ENCODE peak calls at places on chromosomes 16 and 17, in eight cellular contexts. One of them, this sample, is unnamed.

GRCh38 chr17:50642722-50643656 is 8.3 kb downstream of the ABCC3 start:
- ATAC-seq in left colon: no peak
- ATAC-seq in psoas muscle: no peak
- ATAC-seq in Right ventricle myocardium inferior: no peak
- ATAC-seq in gastroesophageal sphincter: no peak
- ATAC-seq in activated naive CD8-positive, alpha-beta T cell treated with anti-CD3 and anti-CD28 coated beads, Interleukin-2, amount 50 U/mL, for 24 hours: no peak
- ATAC-seq in left cardiac atrium: no peak
- ATAC-seq in stimulated activated memory B cell treated with anti-CD40 and anti-IgM and Interleukin-4, amounts not matched to agents 10 μg/mL and 1 μg/mL and 100 μg/mL, for 72 hours: no peak
- ATAC-seq in this sample: no peak

GRCh38 chr16:68049448-68049847 is 26.4 kb downstream of the DUS2 start:
- ATAC-seq in left colon: no peak
- ATAC-seq in psoas muscle: no peak
- ATAC-seq in Right ventricle myocardium inferior: no peak
- ATAC-seq in gastroesophageal sphincter: no peak
- ATAC-seq in activated naive CD8-positive, alpha-beta T cell treated with anti-CD3 and anti-CD28 coated beads, Interleukin-2, amount 50 U/mL, for 24 hours: no peak
- ATAC-seq in left cardiac atrium: no peak
- ATAC-seq in stimulated activated memory B cell treated with anti-CD40 and anti-IgM and Interleukin-4, amounts not matched to agents 10 μg/mL and 1 μg/mL and 100 μg/mL, for 72 hours: peak
- ATAC-seq in this sample: no peak

GRCh38 chr16:65895906-65896305 is 470.6 kb upstream of the CDH5 start:
- ATAC-seq in left colon: no peak
- ATAC-seq in psoas muscle: no peak
- ATAC-seq in Right ventricle myocardium inferior: no peak
- ATAC-seq in gastroesophageal sphincter: no peak
- ATAC-seq in activated naive CD8-positive, alpha-beta T cell treated with anti-CD3 and anti-CD28 coated beads, Interleukin-2, amount 50 U/mL, for 24 hours: no peak
- ATAC-seq in left cardiac atrium: no peak
- ATAC-seq in stimulated activated memory B cell treated with anti-CD40 and anti-IgM and Interleukin-4, amounts not matched to agents 10 μg/mL and 1 μg/mL and 100 μg/mL, for 72 hours: no peak
- ATAC-seq in this sample: no peak

GRCh38 chr16:77183137-77183536 is 7.9 kb upstream of the MON1B start:
- ATAC-seq in left colon: no peak
- ATAC-seq in psoas muscle: no peak
- ATAC-seq in Right ventricle myocardium inferior: no peak
- ATAC-seq in gastroesophageal sphincter: no peak
- ATAC-seq in activated naive CD8-positive, alpha-beta T cell treated with anti-CD3 and anti-CD28 coated beads, Interleukin-2, amount 50 U/mL, for 24 hours: no peak
- ATAC-seq in left cardiac atrium: no peak
- ATAC-seq in stimulated activated memory B cell treated with anti-CD40 and anti-IgM and Interleukin-4, amounts not matched to agents 10 μg/mL and 1 μg/mL and 100 μg/mL, for 72 hours: no peak
- ATAC-seq in this sample: no peak

GRCh38 chr17:27384261-27384701 is 72.0 kb upstream of the KSR1 start:
- ATAC-seq in left colon: no peak
- ATAC-seq in psoas muscle: peak
- ATAC-seq in Right ventricle myocardium inferior: peak
- ATAC-seq in gastroesophageal sphincter: peak
- ATAC-seq in activated naive CD8-positive, alpha-beta T cell treated with anti-CD3 and anti-CD28 coated beads, Interleukin-2, amount 50 U/mL, for 24 hours: no peak
- ATAC-seq in left cardiac atrium: peak
- ATAC-seq in stimulated activated memory B cell treated with anti-CD40 and anti-IgM and Interleukin-4, amounts not matched to agents 10 μg/mL and 1 μg/mL and 100 μg/mL, for 72 hours: no peak
- ATAC-seq in this sample: peak

GRCh38 chr16:89822188-89823086 is 5.8 kb upstream of the SPIRE2 start:
- ATAC-seq in left colon: peak
- ATAC-seq in psoas muscle: no peak
- ATAC-seq in Right ventricle myocardium inferior: no peak
- ATAC-seq in gastroesophageal sphincter: no peak
- ATAC-seq in activated naive CD8-positive, alpha-beta T cell treated with anti-CD3 and anti-CD28 coated beads, Interleukin-2, amount 50 U/mL, for 24 hours: no peak
- ATAC-seq in left cardiac atrium: no peak
- ATAC-seq in stimulated activated memory B cell treated with anti-CD40 and anti-IgM and Interleukin-4, amounts not matched to agents 10 μg/mL and 1 μg/mL and 100 μg/mL, for 72 hours: no peak
- ATAC-seq in this sample: no peak

GRCh38 chr16:66275795-66276428 is 90.6 kb upstream of the CDH5 start:
- ATAC-seq in left colon: peak
- ATAC-seq in psoas muscle: no peak
- ATAC-seq in Right ventricle myocardium inferior: no peak
- ATAC-seq in gastroesophageal sphincter: peak
- ATAC-seq in activated naive CD8-positive, alpha-beta T cell treated with anti-CD3 and anti-CD28 coated beads, Interleukin-2, amount 50 U/mL, for 24 hours: no peak
- ATAC-seq in left cardiac atrium: no peak
- ATAC-seq in stimulated activated memory B cell treated with anti-CD40 and anti-IgM and Interleukin-4, amounts not matched to agents 10 μg/mL and 1 μg/mL and 100 μg/mL, for 72 hours: no peak
- ATAC-seq in this sample: peak

GRCh38 chr16:57349212-57350031 is 9.2 kb upstream of the CCL22 start:
- ATAC-seq in left colon: no peak
- ATAC-seq in psoas muscle: no peak
- ATAC-seq in Right ventricle myocardium inferior: peak
- ATAC-seq in gastroesophageal sphincter: no peak
- ATAC-seq in activated naive CD8-positive, alpha-beta T cell treated with anti-CD3 and anti-CD28 coated beads, Interleukin-2, amount 50 U/mL, for 24 hours: peak
- ATAC-seq in left cardiac atrium: no peak
- ATAC-seq in stimulated activated memory B cell treated with anti-CD40 and anti-IgM and Interleukin-4, amounts not matched to agents 10 μg/mL and 1 μg/mL and 100 μg/mL, for 72 hours: peak
- ATAC-seq in this sample: no peak

GRCh38 chr17:49548506-49549310 is 27.0 kb upstream of the NXPH3 start:
- ATAC-seq in left colon: peak
- ATAC-seq in psoas muscle: peak
- ATAC-seq in Right ventricle myocardium inferior: peak
- ATAC-seq in gastroesophageal sphincter: peak
- ATAC-seq in activated naive CD8-positive, alpha-beta T cell treated with anti-CD3 and anti-CD28 coated beads, Interleukin-2, amount 50 U/mL, for 24 hours: no peak
- ATAC-seq in left cardiac atrium: peak
- ATAC-seq in stimulated activated memory B cell treated with anti-CD40 and anti-IgM and Interleukin-4, amounts not matched to agents 10 μg/mL and 1 μg/mL and 100 μg/mL, for 72 hours: no peak
- ATAC-seq in this sample: peak

GRCh38 chr16:526181-527014 is 1.1 kb upstream of the CAPN15 start:
- ATAC-seq in left colon: peak
- ATAC-seq in psoas muscle: peak
- ATAC-seq in Right ventricle myocardium inferior: peak
- ATAC-seq in gastroesophageal sphincter: peak
- ATAC-seq in activated naive CD8-positive, alpha-beta T cell treated with anti-CD3 and anti-CD28 coated beads, Interleukin-2, amount 50 U/mL, for 24 hours: no peak
- ATAC-seq in left cardiac atrium: peak
- ATAC-seq in stimulated activated memory B cell treated with anti-CD40 and anti-IgM and Interleukin-4, amounts not matched to agents 10 μg/mL and 1 μg/mL and 100 μg/mL, for 72 hours: no peak
- ATAC-seq in this sample: peak

GRCh38 chr17:50583636-50584035 is 23.1 kb downstream of the CACNA1G start:
- ATAC-seq in left colon: no peak
- ATAC-seq in psoas muscle: no peak
- ATAC-seq in Right ventricle myocardium inferior: peak
- ATAC-seq in gastroesophageal sphincter: no peak
- ATAC-seq in activated naive CD8-positive, alpha-beta T cell treated with anti-CD3 and anti-CD28 coated beads, Interleukin-2, amount 50 U/mL, for 24 hours: no peak
- ATAC-seq in left cardiac atrium: peak
- ATAC-seq in stimulated activated memory B cell treated with anti-CD40 and anti-IgM and Interleukin-4, amounts not matched to agents 10 μg/mL and 1 μg/mL and 100 μg/mL, for 72 hours: no peak
- ATAC-seq in this sample: no peak

GRCh38 chr17:10156579-10157488 is 41.6 kb downstream of the GAS7 start:
- ATAC-seq in left colon: peak
- ATAC-seq in psoas muscle: peak
- ATAC-seq in Right ventricle myocardium inferior: peak
- ATAC-seq in gastroesophageal sphincter: peak
- ATAC-seq in activated naive CD8-positive, alpha-beta T cell treated with anti-CD3 and anti-CD28 coated beads, Interleukin-2, amount 50 U/mL, for 24 hours: peak
- ATAC-seq in left cardiac atrium: peak
- ATAC-seq in stimulated activated memory B cell treated with anti-CD40 and anti-IgM and Interleukin-4, amounts not matched to agents 10 μg/mL and 1 μg/mL and 100 μg/mL, for 72 hours: peak
- ATAC-seq in this sample: no peak

GRCh38 chr16:73210084-73210483 is 162.2 kb upstream of the ZFHX3 start:
- ATAC-seq in left colon: no peak
- ATAC-seq in psoas muscle: no peak
- ATAC-seq in Right ventricle myocardium inferior: no peak
- ATAC-seq in gastroesophageal sphincter: no peak
- ATAC-seq in activated naive CD8-positive, alpha-beta T cell treated with anti-CD3 and anti-CD28 coated beads, Interleukin-2, amount 50 U/mL, for 24 hours: no peak
- ATAC-seq in left cardiac atrium: no peak
- ATAC-seq in stimulated activated memory B cell treated with anti-CD40 and anti-IgM and Interleukin-4, amounts not matched to agents 10 μg/mL and 1 μg/mL and 100 μg/mL, for 72 hours: no peak
- ATAC-seq in this sample: no peak

GRCh38 chr17:42039794-42040763 is 10.3 kb downstream of the C17orf113 start:
- ATAC-seq in left colon: peak
- ATAC-seq in psoas muscle: peak
- ATAC-seq in Right ventricle myocardium inferior: peak
- ATAC-seq in gastroesophageal sphincter: no peak
- ATAC-seq in activated naive CD8-positive, alpha-beta T cell treated with anti-CD3 and anti-CD28 coated beads, Interleukin-2, amount 50 U/mL, for 24 hours: no peak
- ATAC-seq in left cardiac atrium: peak
- ATAC-seq in stimulated activated memory B cell treated with anti-CD40 and anti-IgM and Interleukin-4, amounts not matched to agents 10 μg/mL and 1 μg/mL and 100 μg/mL, for 72 hours: no peak
- ATAC-seq in this sample: no peak

GRCh38 chr17:48925251-48925990 is 17.2 kb downstream of the UBE2Z start:
- ATAC-seq in left colon: no peak
- ATAC-seq in psoas muscle: no peak
- ATAC-seq in Right ventricle myocardium inferior: no peak
- ATAC-seq in gastroesophageal sphincter: no peak
- ATAC-seq in activated naive CD8-positive, alpha-beta T cell treated with anti-CD3 and anti-CD28 coated beads, Interleukin-2, amount 50 U/mL, for 24 hours: peak
- ATAC-seq in left cardiac atrium: no peak
- ATAC-seq in stimulated activated memory B cell treated with anti-CD40 and anti-IgM and Interleukin-4, amounts not matched to agents 10 μg/mL and 1 μg/mL and 100 μg/mL, for 72 hours: no peak
- ATAC-seq in this sample: no peak

GRCh38 chr16:31331141-31331764 is 23.7 kb upstream of the ITGAX start:
- ATAC-seq in left colon: no peak
- ATAC-seq in psoas muscle: no peak
- ATAC-seq in Right ventricle myocardium inferior: no peak
- ATAC-seq in gastroesophageal sphincter: no peak
- ATAC-seq in activated naive CD8-positive, alpha-beta T cell treated with anti-CD3 and anti-CD28 coated beads, Interleukin-2, amount 50 U/mL, for 24 hours: peak
- ATAC-seq in left cardiac atrium: no peak
- ATAC-seq in stimulated activated memory B cell treated with anti-CD40 and anti-IgM and Interleukin-4, amounts not matched to agents 10 μg/mL and 1 μg/mL and 100 μg/mL, for 72 hours: peak
- ATAC-seq in this sample: no peak

GRCh38 chr16:4682616-4683254 is 10.6 kb upstream of the NUDT16L1 start:
- ATAC-seq in left colon: no peak
- ATAC-seq in psoas muscle: peak
- ATAC-seq in Right ventricle myocardium inferior: no peak
- ATAC-seq in gastroesophageal sphincter: peak
- ATAC-seq in activated naive CD8-positive, alpha-beta T cell treated with anti-CD3 and anti-CD28 coated beads, Interleukin-2, amount 50 U/mL, for 24 hours: peak
- ATAC-seq in left cardiac atrium: no peak
- ATAC-seq in stimulated activated memory B cell treated with anti-CD40 and anti-IgM and Interleukin-4, amounts not matched to agents 10 μg/mL and 1 μg/mL and 100 μg/mL, for 72 hours: peak
- ATAC-seq in this sample: peak

GRCh38 chr16:11329891-11330290 is 15.4 kb upstream of the RMI2 start:
- ATAC-seq in left colon: no peak
- ATAC-seq in psoas muscle: no peak
- ATAC-seq in Right ventricle myocardium inferior: no peak
- ATAC-seq in gastroesophageal sphincter: no peak
- ATAC-seq in activated naive CD8-positive, alpha-beta T cell treated with anti-CD3 and anti-CD28 coated beads, Interleukin-2, amount 50 U/mL, for 24 hours: no peak
- ATAC-seq in left cardiac atrium: no peak
- ATAC-seq in stimulated activated memory B cell treated with anti-CD40 and anti-IgM and Interleukin-4, amounts not matched to agents 10 μg/mL and 1 μg/mL and 100 μg/mL, for 72 hours: no peak
- ATAC-seq in this sample: no peak

GRCh38 chr17:44628234-44629188 is 27.8 kb upstream of the MEIOC start:
- ATAC-seq in left colon: no peak
- ATAC-seq in psoas muscle: no peak
- ATAC-seq in Right ventricle myocardium inferior: peak
- ATAC-seq in gastroesophageal sphincter: no peak
- ATAC-seq in activated naive CD8-positive, alpha-beta T cell treated with anti-CD3 and anti-CD28 coated beads, Interleukin-2, amount 50 U/mL, for 24 hours: no peak
- ATAC-seq in left cardiac atrium: peak
- ATAC-seq in stimulated activated memory B cell treated with anti-CD40 and anti-IgM and Interleukin-4, amounts not matched to agents 10 μg/mL and 1 μg/mL and 100 μg/mL, for 72 hours: peak
- ATAC-seq in this sample: no peak

GRCh38 chr17:17028059-17028877 is 14.0 kb upstream of the MPRIP start:
- ATAC-seq in left colon: peak
- ATAC-seq in psoas muscle: peak
- ATAC-seq in Right ventricle myocardium inferior: peak
- ATAC-seq in gastroesophageal sphincter: peak
- ATAC-seq in activated naive CD8-positive, alpha-beta T cell treated with anti-CD3 and anti-CD28 coated beads, Interleukin-2, amount 50 U/mL, for 24 hours: no peak
- ATAC-seq in left cardiac atrium: peak
- ATAC-seq in stimulated activated memory B cell treated with anti-CD40 and anti-IgM and Interleukin-4, amounts not matched to agents 10 μg/mL and 1 μg/mL and 100 μg/mL, for 72 hours: peak
- ATAC-seq in this sample: peak